ENCODE peak calls at places on chromosome 1, in four cellular contexts. S, N, J and V are unnamed samples.

GRCh38 chr1:32742956-32743355 is 40.4 kb upstream of the SYNC start:
- DNase-seq in S (no peak), N (no peak), J (no peak), V (no peak)

GRCh38 chr1:175314300-175314699 is 121.7 kb upstream of the KIAA0040 start:
- DNase-seq in J (no peak), N (no peak), S (no peak), V (no peak)

GRCh38 chr1:15080328-15081033 is 73.1 kb upstream of the TMEM51 start:
- DNase-seq in J (no peak), S (no peak), N (no peak), V (no peak)

GRCh38 chr1:234281826-234282489 is 91.3 kb upstream of the COA6 start:
- DNase-seq in N (no peak), J (no peak), S (no peak), V (no peak)

GRCh38 chr1:76726251-76726650 is 141.0 kb upstream of the ST6GALNAC5 start:
- DNase-seq in J (no peak), N (no peak), S (no peak), V (no peak)

GRCh38 chr1:229863651-229864545 is 203.1 kb upstream of the GALNT2 start:
- DNase-seq in J (no peak), S (no peak), N (no peak), V (no peak)

GRCh38 chr1:41658444-41659158 is 174.1 kb upstream of the EDN2 start:
- DNase-seq in S (no peak), N (no peak), J (no peak), V (no peak)

GRCh38 chr1:39452081-39452480 is 39.4 kb upstream of the BMP8A start:
- DNase-seq in J (no peak), N (no peak), S (no peak), V (no peak)

GRCh38 chr1:62725255-62725654 is 37.1 kb upstream of the DOCK7 start:
- DNase-seq in N (no peak), J (no peak), S (no peak), V (no peak)

GRCh38 chr1:209674957-209675566 is at the start of gene G0S2:
- DNase-seq in N (no peak), J (no peak), S (no peak), V (peak; percentile 29)

GRCh38 chr1:243595527-243596206 is 254.4 kb downstream of the AKT3 start:
- DNase-seq in S (no peak), J (no peak), N (no peak), V (no peak)

GRCh38 chr1:230173176-230173575 is 106.1 kb downstream of the GALNT2 start:
- DNase-seq in N (no peak), S (no peak), J (no peak), V (no peak)

GRCh38 chr1:210311726-210312493 is 16.8 kb upstream of the HHAT start:
- DNase-seq in N (no peak), S (no peak), J (no peak), V (no peak)

GRCh38 chr1:9437931-9438330 is 101.3 kb upstream of the SLC25A33 start:
- DNase-seq in S (no peak), J (no peak), N (no peak), V (no peak)

GRCh38 chr1:97190326-97190725 is 468.7 kb downstream of the PTBP2 start:
- DNase-seq in N (no peak), S (no peak), J (no peak), V (no peak)

GRCh38 chr1:154730251-154730650 is 122.3 kb upstream of the ADAR start:
- DNase-seq in N (no peak), S (no peak), J (no peak), V (no peak)

GRCh38 chr1:116895073-116895472 is 14.6 kb upstream of the PTGFRN start:
- DNase-seq in J (no peak), N (no peak), S (no peak), V (no peak)

GRCh38 chr1:48235652-48236051 is 13.1 kb downstream of the SLC5A9 start:
- DNase-seq in J (no peak), N (no peak), S (no peak), V (no peak)

GRCh38 chr1:204104331-204105222 is 31.7 kb downstream of the SOX13 start:
- DNase-seq in J (no peak), N (no peak), S (no peak), V (no peak)

GRCh38 chr1:70360321-70360720 is 5.8 kb upstream of the ANKRD13C start:
- DNase-seq in J (no peak), N (no peak), S (no peak), V (no peak)

GRCh38 chr1:219580019-219580676 is 32.8 kb downstream of the ZC3H11B start:
- DNase-seq in S (no peak), N (no peak), J (no peak), V (no peak)

GRCh38 chr1:40039757-40040510 is 595 bp upstream of the CAP1 start:
- DNase-seq in S (peak; percentile 77), N (peak; percentile 82), J (peak; percentile 64), V (peak; percentile 74)

GRCh38 chr1:85321237-85321964 is 45.0 kb upstream of the BCL10 start:
- DNase-seq in S (no peak), N (no peak), J (no peak), V (no peak)

GRCh38 chr1:201667479-201667878 is 128.6 kb downstream of the NAV1 start:
- DNase-seq in J (no peak), N (no peak), S (no peak), V (no peak)

GRCh38 chr1:7262611-7263010 is 477.4 kb downstream of the CAMTA1 start:
- DNase-seq in S (no peak), N (no peak), J (no peak), V (no peak)

GRCh38 chr1:84086189-84086588 is 57.9 kb upstream of the PRKACB start:
- DNase-seq in J (no peak), S (no peak), N (no peak), V (no peak)

GRCh38 chr1:3155056-3155805 is 86.2 kb downstream of the PRDM16 start:
- DNase-seq in N (no peak), S (no peak), J (no peak), V (no peak)

GRCh38 chr1:72007312-72007711 is 275.0 kb downstream of the NEGR1 start:
- DNase-seq in S (no peak), N (no peak), J (no peak), V (no peak)

GRCh38 chr1:116261227-116261626 is 111.8 kb upstream of the ATP1A1 start:
- DNase-seq in N (peak; percentile 84), J (no peak), S (no peak), V (no peak)

DNA sequence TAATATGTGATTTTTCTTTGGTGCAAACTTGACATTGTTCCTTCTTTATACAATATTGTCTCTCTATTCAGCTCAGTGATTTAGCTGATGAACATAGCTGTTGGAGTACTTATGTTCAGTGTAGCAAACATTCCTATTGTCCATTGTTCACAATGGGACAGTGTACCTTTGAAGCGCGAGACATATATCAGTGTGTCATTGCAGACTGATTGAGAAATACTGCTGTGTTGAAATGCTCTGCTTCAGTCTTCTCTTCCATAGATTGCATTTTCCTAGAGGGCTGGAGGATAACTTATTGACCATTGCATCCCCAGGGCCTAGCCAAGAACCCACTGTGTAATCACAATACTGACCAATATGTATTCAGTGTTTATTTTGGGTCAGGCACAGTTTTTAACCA is 46.5 kb downstream of the HLX start:
- DNase-seq in N (peak; percentile 67), J (no peak), S (no peak), V (no peak)
- TF ChIP-seq TAF1 in N (no peak), J (no peak), S (no peak), V (no peak)

DNA sequence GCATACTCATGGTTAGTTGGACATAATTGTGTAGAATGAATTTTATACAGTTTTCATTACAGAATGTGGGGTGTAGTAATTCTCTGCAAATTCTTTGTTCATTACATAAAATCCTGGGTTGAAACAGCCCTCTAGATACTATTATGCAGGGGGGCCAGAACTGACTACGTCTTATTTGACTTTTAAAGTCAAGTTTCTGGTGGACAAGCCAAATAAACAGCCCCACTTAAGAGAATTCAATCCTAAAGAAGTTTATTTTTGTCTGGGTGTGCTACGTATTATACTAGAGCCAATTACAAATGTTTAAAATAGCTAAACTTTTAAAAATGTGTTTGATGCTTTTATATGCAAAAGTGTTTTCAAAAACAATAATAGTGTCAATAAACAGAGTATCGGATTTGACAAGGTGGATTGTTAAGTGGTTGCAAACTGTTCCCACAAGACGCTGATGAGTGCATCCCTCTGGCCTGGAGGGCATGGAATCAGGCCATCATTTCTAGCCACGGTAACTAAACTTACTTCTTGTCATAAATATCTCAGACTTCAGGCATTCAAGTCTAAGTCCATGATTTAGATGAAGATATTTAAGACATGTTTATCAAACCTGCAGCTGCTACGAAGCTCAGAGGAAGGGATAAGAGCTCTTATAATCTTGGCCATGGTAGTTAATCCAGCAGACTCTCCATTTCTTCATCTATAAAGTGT is 646.3 kb downstream of the KIF26B start:
- DNase-seq in J (no peak), S (no peak), N (no peak), V (no peak)
- TF ChIP-seq POLR2AphosphoS5 in J (no peak), S (no peak), N (no peak), V (no peak)

GRCh38 chr1:113389953-113390834 is at the start of gene MAGI3:
- DNase-seq in J (peak; percentile 94), S (peak; percentile 83), N (peak; percentile 96), V (peak; percentile 81)
- TF ChIP-seq POLR2A in J (peak; percentile 53), S (no peak), N (peak; percentile 85), V (peak; percentile 60)

DNA sequence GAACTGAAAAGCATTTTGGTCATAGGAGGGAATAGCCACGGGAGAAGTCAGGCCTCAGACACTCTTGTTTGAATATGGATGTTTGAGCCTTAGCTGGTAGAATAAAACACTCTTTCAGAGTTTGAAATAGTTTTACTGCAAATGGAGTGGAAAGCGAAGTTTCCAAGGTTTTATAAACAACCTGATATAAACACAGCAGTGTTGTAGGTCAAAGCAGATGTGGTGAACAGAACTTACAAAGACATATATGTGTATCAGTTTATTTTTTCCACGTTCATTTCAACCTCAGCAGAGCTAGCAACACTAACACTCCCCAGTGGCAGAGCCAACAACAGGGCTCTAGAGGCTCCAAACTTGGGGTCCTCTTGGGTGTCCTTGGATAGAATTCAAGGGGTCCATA is 89.9 kb downstream of the WLS start:
- DNase-seq in N (no peak), J (no peak), S (no peak), V (no peak)
- TF ChIP-seq TAF1 in N (no peak), J (no peak), S (no peak), V (no peak)

GRCh38 chr1:99645199-99645598 is 714 bp upstream of the PALMD start:
- DNase-seq in J (no peak), S (no peak), N (peak; percentile 76), V (no peak)
- TF ChIP-seq POLR2AphosphoS5 in J (no peak), S (no peak), N (no peak), V (no peak)

GRCh38 chr1:100895540-100896480 is at the start of gene SLC30A7:
- DNase-seq in N (peak; percentile 84), J (peak; percentile 65), S (peak; percentile 57), V (peak; percentile 55)
- TF ChIP-seq POLR2A in N (no peak), J (peak; percentile 73), S (no peak), V (peak; percentile 72)